ENCODE peak calls at places on chromosomes 13 and 19, in ten cellular contexts. I is left ventricle myocardium inferior; W is NB4; R is body of pancreas; S is NCI-H345; U is stimulated activated CD4-positive, alpha-beta T cell treated with anti-CD3 and anti-CD28 coated beads, Interleukin-1b, Interleukin-23, amount 100 ng/mL, for 24 hours; Y is midbrain; O is hypothalamus; C is ELR; F is BJ. E is an unnamed sample.

GRCh38 chr13:37349916-37350315 is 244.5 kb upstream of the CSNK1A1L start:
- DNase-seq in S (no peak), Y (no peak), C (no peak), R (no peak), W (no peak), U (no peak), F (no peak), I (no peak), O (no peak), E (no peak)

GRCh38 chr13:96020155-96020575 is 33.0 kb downstream of the UGGT2 start:
- DNase-seq in O (peak; percentile 39), U (no peak), S (peak; percentile 75), F (no peak), Y (peak; percentile 71), C (peak; percentile 66), R (peak; percentile 75), I (no peak), W (peak; percentile 70), E (peak; percentile 38)

GRCh38 chr13:83906240-83906820 is 24.1 kb upstream of the SLITRK1 start:
- DNase-seq in R (no peak), F (no peak), W (no peak), U (no peak), I (no peak), C (no peak), S (no peak), Y (no peak), O (no peak), E (no peak)

GRCh38 chr13:76943646-76944045 is 4.7 kb upstream of the ACOD1 start:
- DNase-seq in C (no peak), U (no peak), I (no peak), S (no peak), W (no peak), R (no peak), F (no peak), Y (no peak), O (no peak), E (no peak)

GRCh38 chr19:42242071-42242511 is 311 bp downstream of the GSK3A start:
- DNase-seq in W (no peak), I (no peak), Y (no peak), R (no peak), S (no peak), U (no peak), O (no peak), C (peak; percentile 28), F (no peak), E (no peak)

GRCh38 chr13:103188688-103189326 is 122.6 kb upstream of the SLC10A2 start:
- DNase-seq in U (no peak), I (no peak), F (no peak), Y (peak; percentile 19), C (peak; percentile 16), R (no peak), W (peak; percentile 35), S (peak; percentile 10), O (no peak), E (peak; percentile 33)

GRCh38 chr19:30781047-30781446 is 408.9 kb downstream of the ZNF536 start:
- DNase-seq in I (no peak), F (no peak), W (no peak), C (no peak), O (no peak), Y (no peak), R (no peak), S (no peak), U (no peak), E (no peak)

GRCh38 chr19:2270572-2271515 is 11.1 kb downstream of the PEAK3 start:
- DNase-seq in O (peak; percentile 60), I (peak; percentile 90), C (peak; percentile 89), S (peak; percentile 71), F (no peak), U (no peak), W (peak; percentile 94), Y (peak; percentile 76), R (peak; percentile 86), E (peak; percentile 97)

GRCh38 chr19:16262618-16263017 is 62.0 kb upstream of the KLF2 start:
- DNase-seq in C (no peak), Y (no peak), S (peak; percentile 8), O (no peak), R (peak; percentile 88), F (no peak), I (no peak), U (no peak), W (no peak), E (no peak)

GRCh38 chr19:884420-885211 is 8.4 kb downstream of the MED16 start:
- DNase-seq in I (no peak), F (no peak), R (no peak), S (no peak), U (no peak), Y (no peak), W (no peak), O (no peak), C (no peak), E (no peak)

GRCh38 chr19:49151339-49152217 is 3.6 kb downstream of the HRC start:
- DNase-seq in R (peak; percentile 94), U (no peak), O (peak; percentile 6), C (peak; percentile 49), I (peak; percentile 56), S (peak; percentile 88), Y (peak; percentile 16), F (no peak), W (peak; percentile 35), E (peak; percentile 75)

GRCh38 chr19:56507446-56508281 is at the start of gene ZNF471:
- DNase-seq in C (peak; percentile 98), U (peak; percentile 54), F (peak; percentile 94), Y (peak; percentile 99), W (peak; percentile 47), S (peak; percentile 96), I (peak; percentile 99), O (peak; percentile 96), R (peak; percentile 96), E (no peak)

GRCh38 chr13:51689597-51689996 is 105.3 kb downstream of the WDFY2 start:
- DNase-seq in S (no peak), F (no peak), U (no peak), R (no peak), W (no peak), Y (peak; percentile 41), I (no peak), O (no peak), C (no peak), E (no peak)

GRCh38 chr13:73938375-73939070 is 195.7 kb downstream of the KLF12 start:
- DNase-seq in U (no peak), W (no peak), Y (no peak), F (no peak), S (no peak), R (no peak), O (no peak), C (peak; percentile 95), I (no peak), E (no peak)

GRCh38 chr13:93848247-93848646 is 621.6 kb downstream of the GPC6 start:
- DNase-seq in R (no peak), Y (no peak), C (no peak), F (no peak), U (no peak), W (no peak), O (no peak), I (no peak), S (no peak), E (no peak)

GRCh38 chr13:27339299-27339698 is 68.7 kb downstream of the RASL11A start:
- DNase-seq in O (no peak), R (peak; percentile 25), C (peak; percentile 69), W (peak; percentile 77), S (no peak), U (no peak), F (no peak), I (no peak), Y (no peak), E (peak; percentile 33)

GRCh38 chr19:7901337-7901736 is 2.3 kb upstream of the MAP2K7 start:
- DNase-seq in R (no peak), I (no peak), Y (no peak), W (no peak), O (no peak), F (no peak), C (no peak), U (no peak), S (no peak), E (no peak)

GRCh38 chr19:14764401-14764800 is 14.0 kb downstream of the ADGRE2 start:
- DNase-seq in U (no peak), F (no peak), S (no peak), O (no peak), C (no peak), I (no peak), R (no peak), Y (no peak), W (no peak), E (no peak)

GRCh38 chr13:59689057-59689456 is 474.7 kb downstream of the DIAPH3 start:
- DNase-seq in F (no peak), I (no peak), U (no peak), O (no peak), Y (no peak), C (no peak), W (no peak), S (no peak), R (no peak), E (no peak)

GRCh38 chr13:36945078-36945477 is 25.0 kb upstream of the SMAD9 start:
- DNase-seq in I (no peak), F (no peak), Y (no peak), W (no peak), R (no peak), C (no peak), U (no peak), S (no peak), O (no peak), E (no peak)

GRCh38 chr13:28412981-28413380 is 81.9 kb downstream of the FLT1 start:
- DNase-seq in U (no peak), I (peak; percentile 49), F (no peak), S (no peak), W (no peak), C (no peak), R (no peak), Y (no peak), O (no peak), E (no peak)

GRCh38 chr19:18225702-18226468 is at the start of gene PDE4C:
- DNase-seq in R (no peak), C (peak; percentile 37), S (no peak), U (no peak), W (no peak), F (no peak), I (peak; percentile 70), Y (no peak), O (no peak), E (no peak)

GRCh38 chr19:7488736-7489353 is at the start of gene PEX11G:
- DNase-seq in I (peak; percentile 93), F (peak; percentile 15), W (peak; percentile 77), Y (peak; percentile 89), C (peak; percentile 85), O (peak; percentile 80), U (peak; percentile 87), S (peak; percentile 92), R (peak; percentile 91), E (peak; percentile 75)

GRCh38 chr13:21137696-21138095 is 38.7 kb downstream of the SKA3 start:
- DNase-seq in R (no peak), W (peak; percentile 50), O (no peak), Y (no peak), C (peak; percentile 85), S (no peak), I (no peak), F (no peak), U (no peak), E (peak; percentile 8)

GRCh38 chr19:48329167-48329891 is 4.0 kb downstream of the EMP3 start:
- DNase-seq in U (no peak), I (no peak), C (peak; percentile 77), O (peak; percentile 21), R (peak; percentile 32), S (no peak), Y (no peak), F (no peak), W (peak; percentile 93), E (peak; percentile 76)

GRCh38 chr13:86870388-86870966 is 800.7 kb upstream of the SLITRK5 start:
- DNase-seq in I (no peak), O (no peak), C (peak; percentile 62), S (peak; percentile 9), U (no peak), R (no peak), Y (no peak), W (peak; percentile 30), F (no peak), E (peak; percentile 1)

GRCh38 chr19:28397311-28397710 is 815.6 kb downstream of the UQCRFS1 start:
- DNase-seq in I (no peak), W (no peak), S (no peak), U (no peak), C (no peak), F (peak; percentile 41), Y (no peak), O (no peak), R (no peak), E (peak; percentile 58)